ENCODE peak calls at places on chromosomes 6 and 20, in five cellular contexts. O is GM12878, U is H1, G is HCT116, N is HepG2. R is an unnamed sample.

GRCh38 chr6:149210376-149210775 is 107.1 kb upstream of the TAB2 start:
- DNase-seq in U (no peak), N (no peak), O (no peak), G (no peak), R (no peak)

GRCh38 chr6:38020593-38020992 is 201.1 kb downstream of the ZFAND3 start:
- DNase-seq in G (no peak), N (no peak), U (no peak), O (no peak), R (peak; percentile 14)

GRCh38 chr6:83341765-83342164 is 89.1 kb downstream of the ME1 start:
- DNase-seq in O (no peak), G (no peak), U (no peak), N (peak; percentile 0), R (no peak)

GRCh38 chr20:10359621-10360040 is 74.4 kb downstream of the MKKS start:
- DNase-seq in N (no peak), G (no peak), U (no peak), O (peak; percentile 51), R (no peak)

GRCh38 chr6:111480988-111481830 is 1.8 kb downstream of the REV3L start:
- DNase-seq in N (no peak), O (no peak), U (no peak), G (no peak), R (no peak)

GRCh38 chr6:46221221-46221793 is 50.5 kb upstream of the ENPP5 start:
- DNase-seq in U (no peak), G (peak; percentile 18), O (peak; percentile 48), N (peak; percentile 26), R (no peak)

GRCh38 chr20:58772786-58773185 is 77.9 kb downstream of the GNAS-AS1 start:
- DNase-seq in G (no peak), N (no peak), O (no peak), U (no peak), R (no peak)

GRCh38 chr20:38893485-38894090 is 32.6 kb upstream of the FAM83D start:
- DNase-seq in U (peak; percentile 89), G (peak; percentile 19), O (peak; percentile 38), N (peak; percentile 43), R (peak; percentile 91)

GRCh38 chr20:40953856-40954255 is 74.8 kb upstream of the TOP1 start:
- DNase-seq in G (no peak), N (no peak), O (no peak), U (peak; percentile 8), R (no peak)

GRCh38 chr6:22214314-22214713 is 82.5 kb downstream of the PRL start:
- DNase-seq in O (no peak), G (no peak), U (no peak), N (no peak), R (no peak)

GRCh38 chr20:45368221-45368980 is 5.4 kb downstream of the SYS1 start:
- DNase-seq in O (peak; percentile 99), N (no peak), U (no peak), G (no peak), R (no peak)

GRCh38 chr20:58054082-58054481 is 174.4 kb downstream of the ANKRD60 start:
- DNase-seq in O (no peak), G (no peak), N (no peak), U (no peak), R (no peak)

GRCh38 chr20:53738945-53739798 is 145.5 kb upstream of the ZNF217 start:
- DNase-seq in G (no peak), N (no peak), O (no peak), U (no peak), R (no peak)

GRCh38 chr20:2385026-2385425 is 4.3 kb downstream of the TGM6 start:
- DNase-seq in U (no peak), G (no peak), N (no peak), O (no peak), R (no peak)

GRCh38 chr6:38567436-38567835 is 72.3 kb downstream of the BTBD9 start:
- DNase-seq in G (peak; percentile 21), U (no peak), N (no peak), O (no peak), R (peak; percentile 60)

GRCh38 chr6:40997256-40997957 is 41.6 kb downstream of the UNC5CL start:
- DNase-seq in U (peak; percentile 63), G (peak; percentile 82), O (no peak), N (peak; percentile 95), R (no peak)
- TF ChIP-seq POLR2AphosphoS5 in U (no peak), G (no peak), O (no peak), N (no peak), R (no peak)

GRCh38 chr6:28161410-28162079 is 19.9 kb downstream of the ZKSCAN8 start:
- DNase-seq in U (peak; percentile 97), N (peak; percentile 79), G (no peak), O (peak; percentile 40), R (peak; percentile 87)
- TF ChIP-seq RAD21 in U (no peak), N (peak; percentile 56), G (no peak), O (no peak), R (no peak)

GRCh38 chr6:98845201-98846020 is 11.0 kb downstream of the POU3F2 start:
- DNase-seq in U (peak; percentile 95), O (peak; percentile 11), G (peak; percentile 34), N (peak; percentile 40), R (peak; percentile 89)
- H2AFZ ChIP-seq in U (no peak overlapping the region), O (no peak overlapping the region), G (no peak overlapping the region), N (no peak overlapping the region), R (peak overlapping the region; percentile 96)

GRCh38 chr6:159971341-159972178 is 2.7 kb downstream of the IGF2R start:
- DNase-seq in O (no peak), N (no peak), U (no peak), G (no peak), R (no peak)
- TF ChIP-seq POLR2AphosphoS5 in O (no peak), N (no peak), U (no peak), G (no peak), R (no peak)

DNA sequence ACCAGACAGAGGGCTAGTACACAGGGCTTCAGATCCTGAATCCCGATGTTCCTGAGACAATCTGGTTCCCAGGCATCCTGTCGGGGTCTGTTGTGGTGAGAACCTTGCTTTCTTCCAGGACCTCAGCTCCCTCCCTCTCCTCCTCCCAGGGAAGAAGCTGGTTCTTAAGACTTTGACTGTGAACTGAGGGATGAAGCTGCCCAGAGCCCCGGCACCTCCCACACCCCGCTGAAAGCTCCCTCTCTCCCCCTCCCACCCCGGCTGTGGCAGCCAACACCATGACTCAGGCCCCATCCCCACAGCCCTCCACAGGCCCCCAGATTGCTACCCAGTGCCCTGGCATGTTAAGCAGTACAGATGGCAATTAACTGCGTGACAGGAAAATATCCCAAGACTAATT is 238.1 kb downstream of the LRFN2 start:
- DNase-seq in O (no peak), N (no peak), G (no peak), U (no peak), R (no peak)
- TF ChIP-seq RAD21 in O (no peak), N (no peak), G (no peak), U (no peak), R (no peak)

GRCh38 chr6:157239148-157239547 is 84.2 kb downstream of the TMEM242 start:
- DNase-seq in N (no peak), U (no peak), O (no peak), G (no peak), R (no peak)

GRCh38 chr6:157240960-157241311 is 82.4 kb downstream of the TMEM242 start:
- DNase-seq in G (no peak), N (no peak), U (no peak), O (no peak), R (no peak)

GRCh38 chr6:157240059-157240959 is 83.0 kb downstream of the TMEM242 start:
- DNase-seq in O (no peak), G (no peak), U (no peak), N (peak; percentile 37), R (no peak)

GRCh38 chr6:157238346-157238745 is 85.0 kb downstream of the TMEM242 start:
- DNase-seq in G (no peak), U (no peak), N (no peak), O (no peak), R (no peak)

GRCh38 chr6:157239671-157240058 is 83.7 kb downstream of the TMEM242 start:
- DNase-seq in U (no peak), O (no peak), G (no peak), N (no peak), R (no peak)
- H2AFZ ChIP-seq in U (no peak overlapping the region), O (no peak overlapping the region), G (peak overlapping the region; percentile 82), N (no peak overlapping the region), R (no peak overlapping the region)

DNA sequence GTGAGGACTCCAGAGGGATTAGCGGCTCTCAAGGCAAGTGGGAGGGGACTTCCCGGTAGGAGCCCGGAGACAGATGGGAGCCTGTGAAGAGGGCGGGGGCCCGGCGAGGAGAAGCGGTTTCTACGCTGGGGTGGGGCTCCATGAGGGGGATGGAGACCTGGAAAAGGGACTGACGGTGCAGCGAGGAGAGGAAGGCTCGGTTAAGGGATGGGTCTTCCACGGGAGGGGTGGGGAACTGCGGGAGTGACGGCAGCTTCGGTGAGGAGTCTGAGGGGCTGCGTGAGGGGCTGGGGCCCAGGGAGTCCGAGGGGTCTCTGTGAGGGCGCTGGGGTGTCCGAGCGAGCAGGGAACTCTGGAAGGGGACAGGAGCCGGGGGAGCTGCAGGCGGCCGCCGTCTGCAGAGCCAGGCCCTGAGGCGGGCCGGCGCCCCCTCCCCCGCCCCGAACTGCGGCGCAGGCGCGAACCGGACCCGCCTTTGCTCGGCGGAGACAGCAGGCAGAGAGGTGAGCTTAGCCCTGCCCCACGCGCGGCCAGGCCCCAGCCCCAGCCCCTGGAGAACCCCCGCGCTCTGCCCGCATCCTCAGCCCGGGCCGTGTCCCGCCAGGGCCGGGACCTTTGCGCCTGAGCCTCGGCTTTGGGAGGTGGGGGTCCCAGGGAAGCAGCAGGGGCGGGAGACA is at the start of gene NRSN2:
- DNase-seq in O (no peak), N (peak; percentile 72), U (peak; percentile 74), G (no peak), R (peak; percentile 89)
- TF ChIP-seq POLR2AphosphoS5 in O (peak; percentile 29), N (peak; percentile 58), U (no peak), G (no peak), R (peak; percentile 42)

DNA sequence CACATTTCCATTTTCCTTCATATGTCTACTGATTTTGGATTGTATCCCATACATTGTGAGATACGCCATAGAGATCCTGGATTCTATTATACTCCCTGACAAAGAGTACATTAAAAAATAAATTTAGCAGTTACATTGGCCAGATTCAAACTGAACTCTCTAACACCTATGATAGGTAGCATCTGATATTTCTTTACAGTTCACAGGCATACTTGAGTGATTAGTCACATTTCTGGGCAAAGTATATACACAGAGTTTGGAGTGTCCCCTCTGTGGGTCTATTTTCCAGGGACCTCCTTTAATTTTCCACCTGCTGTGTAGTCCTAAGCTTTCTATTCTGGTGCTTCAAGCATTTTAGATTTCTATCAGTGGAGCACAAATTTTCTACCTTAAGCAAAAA is 96.4 kb downstream of the TBC1D32 start:
- DNase-seq in O (no peak), U (no peak), G (no peak), N (no peak), R (no peak)
- TF ChIP-seq RAD21 in O (no peak), U (no peak), G (no peak), N (no peak), R (no peak)

GRCh38 chr6:116530436-116530835 is 15.0 kb downstream of the TRAPPC3L start:
- DNase-seq in U (no peak), G (no peak), N (peak; percentile 14), O (no peak), R (no peak)
- H2AFZ ChIP-seq in U (no peak overlapping the region), G (no peak overlapping the region), N (no peak overlapping the region), O (no peak overlapping the region), R (no peak overlapping the region)

DNA sequence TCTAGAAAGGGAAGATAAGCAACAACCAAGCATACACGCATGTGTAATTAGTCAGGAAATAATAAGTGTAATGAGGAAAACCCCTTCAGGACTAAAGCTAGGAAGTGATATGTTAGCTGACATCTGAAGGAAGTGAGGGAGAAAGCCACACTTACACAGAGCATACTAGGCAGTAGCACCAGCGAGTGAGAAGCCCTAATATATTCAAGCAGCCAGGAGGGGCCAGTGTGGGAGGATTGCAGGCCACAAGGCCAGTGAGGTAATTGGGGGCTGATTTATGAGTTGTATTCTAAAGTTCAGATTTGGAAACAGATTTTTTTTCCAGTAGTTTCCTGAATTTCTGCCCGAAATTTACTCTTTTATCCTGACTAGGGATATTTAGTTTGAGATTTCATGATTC is 356.6 kb upstream of the HSF2 start:
- DNase-seq in N (no peak), U (no peak), O (no peak), G (no peak), R (no peak)
- TF ChIP-seq POLR2AphosphoS5 in N (no peak), U (no peak), O (no peak), G (no peak), R (no peak)